ENCODE peak calls at places on chromosomes 5 and 9, in five cellular contexts. One of them, this sample, is unnamed. For H3K4me1, the result is how much of the 10 kb centered on the place peaks cover.

GRCh38 chr9:25678147-25678666 is at the start of gene TUSC1:
- DNase-seq in K562: no peak
- DNase-seq in aorta: peak
- DNase-seq in A549: peak
- DNase-seq in heart left ventricle: peak
- DNase-seq in this sample: peak

GRCh38 chr9:120524852-120525251 is 55.1 kb downstream of the CDK5RAP2 start:
- DNase-seq in K562: no peak
- DNase-seq in heart left ventricle: no peak
- DNase-seq in aorta: no peak
- DNase-seq in A549: no peak
- DNase-seq in this sample: no peak

GRCh38 chr5:176744584-176744965 is 65.8 kb upstream of the UNC5A start:
- DNase-seq in aorta: peak
- DNase-seq in heart left ventricle: no peak
- DNase-seq in K562: peak
- DNase-seq in A549: peak
- DNase-seq in this sample: no peak

GRCh38 chr5:59458966-59459729 is 434.4 kb downstream of the PDE4D start:
- DNase-seq in heart left ventricle: no peak
- DNase-seq in aorta: no peak
- DNase-seq in A549: no peak
- DNase-seq in K562: no peak
- DNase-seq in this sample: no peak

GRCh38 chr9:135098400-135099105 is 11.1 kb downstream of the OLFM1 start:
- DNase-seq in A549: no peak
- DNase-seq in heart left ventricle: no peak
- DNase-seq in aorta: no peak
- DNase-seq in K562: peak
- DNase-seq in this sample: no peak

GRCh38 chr5:127639804-127640203 is 9.1 kb upstream of the CTXN3 start:
- DNase-seq in heart left ventricle: no peak
- DNase-seq in aorta: no peak
- DNase-seq in A549: no peak
- DNase-seq in K562: no peak
- DNase-seq in this sample: no peak

GRCh38 chr5:14202462-14202861 is 59.3 kb downstream of the TRIO start:
- DNase-seq in aorta: no peak
- DNase-seq in A549: no peak
- DNase-seq in heart left ventricle: no peak
- DNase-seq in K562: no peak
- DNase-seq in this sample: no peak

GRCh38 chr5:98639258-98639657 is 134.2 kb upstream of the RGMB start:
- DNase-seq in A549: no peak
- DNase-seq in K562: no peak
- DNase-seq in heart left ventricle: no peak
- DNase-seq in aorta: no peak
- DNase-seq in this sample: no peak

GRCh38 chr9:115601456-115601855 is 483.5 kb upstream of the TNC start:
- DNase-seq in heart left ventricle: no peak
- DNase-seq in K562: no peak
- DNase-seq in A549: no peak
- DNase-seq in aorta: no peak
- DNase-seq in this sample: no peak

GRCh38 chr9:103942652-103943051 is 151.5 kb upstream of the SMC2 start:
- DNase-seq in A549: no peak
- DNase-seq in heart left ventricle: no peak
- DNase-seq in aorta: no peak
- DNase-seq in K562: no peak
- DNase-seq in this sample: no peak

GRCh38 chr9:92974161-92974661 is 26.9 kb downstream of the FGD3 start:
- DNase-seq in A549: no peak
- DNase-seq in K562: no peak
- DNase-seq in heart left ventricle: no peak
- DNase-seq in aorta: no peak
- DNase-seq in this sample: no peak

GRCh38 chr9:81118416-81118815 is 570.9 kb downstream of the TLE1 start:
- DNase-seq in heart left ventricle: no peak
- DNase-seq in K562: no peak
- DNase-seq in aorta: no peak
- DNase-seq in A549: no peak
- DNase-seq in this sample: no peak

DNA sequence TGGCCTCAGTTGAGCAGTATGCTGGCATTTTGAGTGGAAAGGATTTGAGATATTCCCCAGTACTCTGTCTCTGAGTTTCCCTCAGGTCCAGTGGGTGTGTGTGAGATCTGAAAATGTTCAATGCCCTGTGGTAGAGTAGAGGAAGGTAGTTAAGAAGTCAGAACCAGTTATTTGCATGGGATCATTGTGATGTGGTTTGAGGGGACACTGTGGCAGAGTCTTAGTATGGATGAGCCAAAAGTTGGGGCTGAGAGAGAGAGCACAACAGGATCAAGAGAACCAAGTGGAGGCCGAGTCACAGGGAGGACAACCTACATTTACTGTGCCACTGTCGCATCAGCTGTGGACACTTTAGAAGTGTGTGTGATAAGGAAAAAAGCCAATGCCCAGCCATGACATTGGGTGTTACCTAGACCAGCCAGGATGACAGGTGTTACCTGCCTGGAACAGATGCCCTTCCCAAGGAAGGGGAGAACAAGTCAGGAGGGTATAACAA is 128.9 kb upstream of the IL12B start:
- DNase-seq in aorta: no peak
- DNase-seq in heart left ventricle: no peak
- DNase-seq in A549: no peak
- DNase-seq in K562: no peak
- DNase-seq in this sample: no peak
- H3K4me1 ChIP-seq in aorta: under half
- H3K4me1 ChIP-seq in heart left ventricle: under half
- H3K4me1 ChIP-seq in A549: under half
- H3K4me1 ChIP-seq in K562: under half
- H3K4me1 ChIP-seq in this sample: under half

DNA sequence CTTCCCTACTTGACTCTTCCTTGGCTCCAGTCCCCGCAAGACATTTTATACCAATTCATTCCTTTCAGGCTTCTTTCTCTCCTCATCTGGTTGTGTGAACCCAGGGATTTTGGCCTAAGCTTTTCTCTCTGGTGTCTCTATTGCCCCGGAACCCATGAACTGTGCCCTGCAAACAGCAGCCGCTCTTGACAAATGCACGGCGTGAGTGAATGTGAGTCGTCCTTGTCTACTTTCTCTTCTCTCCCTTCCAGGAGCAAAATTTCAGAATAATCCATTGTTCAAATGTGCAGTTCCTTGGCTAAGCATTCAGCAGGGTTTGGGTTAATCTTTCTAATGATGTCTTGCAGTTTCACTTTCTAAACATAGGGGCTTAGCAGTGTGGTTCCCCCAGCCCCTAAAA is 250.4 kb upstream of the IRX4 start:
- DNase-seq in A549: no peak
- DNase-seq in aorta: no peak
- DNase-seq in heart left ventricle: no peak
- DNase-seq in K562: no peak
- DNase-seq in this sample: no peak
- H3K4me1 ChIP-seq in A549: under half
- H3K4me1 ChIP-seq in aorta: under half
- H3K4me1 ChIP-seq in heart left ventricle: under half
- H3K4me1 ChIP-seq in K562: under half
- H3K4me1 ChIP-seq in this sample: under half

GRCh38 chr9:125444166-125444565 is 182.5 kb downstream of the GAPVD1 start:
- DNase-seq in aorta: peak
- DNase-seq in heart left ventricle: no peak
- DNase-seq in A549: no peak
- DNase-seq in K562: no peak
- DNase-seq in this sample: no peak
- H3K4me1 ChIP-seq in aorta: under half
- H3K4me1 ChIP-seq in heart left ventricle: under half
- H3K4me1 ChIP-seq in A549: under half
- H3K4me1 ChIP-seq in K562: under half
- H3K4me1 ChIP-seq in this sample: under half

DNA sequence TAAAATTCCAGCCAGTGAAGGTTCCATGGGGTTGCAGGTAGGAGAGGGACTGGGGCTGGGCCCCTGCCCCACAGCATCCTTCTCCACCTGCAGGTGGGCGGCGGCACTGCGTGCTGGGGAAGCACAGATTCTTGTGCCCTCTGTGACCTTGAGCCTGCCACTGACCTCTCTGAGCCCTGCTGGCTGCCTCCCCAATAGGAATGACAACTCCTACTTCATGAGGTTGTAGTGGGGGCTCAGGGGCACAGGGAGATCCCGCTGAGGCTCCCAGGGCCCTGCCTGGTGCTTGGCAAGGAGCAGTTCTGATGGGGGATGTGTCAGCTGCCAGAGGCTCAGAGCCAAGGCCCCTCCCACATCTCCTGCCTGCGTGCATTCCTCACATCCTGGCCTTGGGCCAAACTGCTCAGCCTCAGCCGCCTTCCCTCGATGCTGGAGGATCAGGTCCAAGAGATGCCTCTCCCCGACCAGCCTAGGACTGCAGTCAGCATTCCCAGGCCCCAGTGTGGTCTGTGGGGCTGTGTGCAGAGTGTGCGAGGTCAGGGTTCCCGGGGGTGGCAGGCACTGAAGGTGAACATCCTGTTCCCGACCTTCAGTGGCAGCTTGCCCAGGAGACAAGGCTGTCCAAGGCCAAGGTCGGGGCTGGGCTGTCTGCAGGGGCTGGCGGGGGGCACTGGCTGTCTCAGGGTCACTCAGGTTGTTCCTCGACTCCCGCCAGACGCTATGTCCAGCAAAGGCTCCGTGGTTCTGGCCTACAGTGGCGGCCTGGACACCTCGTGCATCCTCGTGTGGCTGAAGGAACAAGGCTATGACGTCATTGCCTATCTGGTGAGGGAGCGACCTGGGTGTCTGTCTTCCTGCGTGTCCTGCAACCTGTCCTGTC is 7.0 kb downstream of the ASS1 start:
- DNase-seq in aorta: peak
- DNase-seq in heart left ventricle: peak
- DNase-seq in K562: peak
- DNase-seq in A549: peak
- DNase-seq in this sample: no peak
- H3K4me1 ChIP-seq in aorta: under half
- H3K4me1 ChIP-seq in heart left ventricle: half or more
- H3K4me1 ChIP-seq in K562: under half
- H3K4me1 ChIP-seq in A549: under half
- H3K4me1 ChIP-seq in this sample: under half

GRCh38 chr9:137666505-137666809 is 47.7 kb downstream of the EHMT1 start:
- DNase-seq in K562: no peak
- DNase-seq in A549: no peak
- DNase-seq in heart left ventricle: no peak
- DNase-seq in aorta: peak
- DNase-seq in this sample: no peak
- H3K4me1 ChIP-seq in K562: under half
- H3K4me1 ChIP-seq in A549: under half
- H3K4me1 ChIP-seq in heart left ventricle: under half
- H3K4me1 ChIP-seq in aorta: under half
- H3K4me1 ChIP-seq in this sample: under half

GRCh38 chr5:132416306-132417009 is 46.9 kb downstream of the SLC22A5 start:
- DNase-seq in K562: no peak
- DNase-seq in aorta: no peak
- DNase-seq in A549: no peak
- DNase-seq in heart left ventricle: no peak
- DNase-seq in this sample: no peak
- H3K4me1 ChIP-seq in K562: under half
- H3K4me1 ChIP-seq in aorta: under half
- H3K4me1 ChIP-seq in A549: under half
- H3K4me1 ChIP-seq in heart left ventricle: half or more
- H3K4me1 ChIP-seq in this sample: half or more

GRCh38 chr9:35906923-35907699 is 1.1 kb downstream of the HRCT1 start:
- DNase-seq in heart left ventricle: peak
- DNase-seq in aorta: peak
- DNase-seq in A549: no peak
- DNase-seq in K562: no peak
- DNase-seq in this sample: peak

GRCh38 chr9:35904338-35904737 is 1.7 kb upstream of the HRCT1 start:
- DNase-seq in aorta: no peak
- DNase-seq in heart left ventricle: no peak
- DNase-seq in K562: no peak
- DNase-seq in A549: no peak
- DNase-seq in this sample: no peak

GRCh38 chr9:35905912-35906679 is at the start of gene HRCT1:
- DNase-seq in K562: no peak
- DNase-seq in aorta: peak
- DNase-seq in heart left ventricle: peak
- DNase-seq in A549: peak
- DNase-seq in this sample: peak

GRCh38 chr9:35903049-35903448 is 3.0 kb upstream of the HRCT1 start:
- DNase-seq in heart left ventricle: peak
- DNase-seq in aorta: no peak
- DNase-seq in K562: peak
- DNase-seq in A549: peak
- DNase-seq in this sample: no peak

GRCh38 chr9:35904966-35905781 is 828 bp upstream of the HRCT1 start:
- DNase-seq in aorta: no peak
- DNase-seq in A549: no peak
- DNase-seq in heart left ventricle: no peak
- DNase-seq in K562: no peak
- DNase-seq in this sample: no peak
- H3K4me1 ChIP-seq in aorta: under half
- H3K4me1 ChIP-seq in A549: half or more
- H3K4me1 ChIP-seq in heart left ventricle: half or more
- H3K4me1 ChIP-seq in K562: under half
- H3K4me1 ChIP-seq in this sample: under half

GRCh38 chr9:94949330-94949729 is 222.8 kb downstream of the AOPEP start:
- DNase-seq in heart left ventricle: no peak
- DNase-seq in aorta: no peak
- DNase-seq in A549: no peak
- DNase-seq in K562: no peak
- DNase-seq in this sample: no peak

GRCh38 chr9:94944623-94945022 is 218.1 kb downstream of the AOPEP start:
- DNase-seq in K562: no peak
- DNase-seq in heart left ventricle: no peak
- DNase-seq in aorta: no peak
- DNase-seq in A549: no peak
- DNase-seq in this sample: no peak

GRCh38 chr9:94945191-94946144 is 219.0 kb downstream of the AOPEP start:
- DNase-seq in A549: peak
- DNase-seq in aorta: peak
- DNase-seq in heart left ventricle: peak
- DNase-seq in K562: peak
- DNase-seq in this sample: peak

GRCh38 chr9:94948567-94949235 is 222.2 kb downstream of the AOPEP start:
- DNase-seq in heart left ventricle: no peak
- DNase-seq in A549: no peak
- DNase-seq in K562: no peak
- DNase-seq in aorta: no peak
- DNase-seq in this sample: no peak

DNA sequence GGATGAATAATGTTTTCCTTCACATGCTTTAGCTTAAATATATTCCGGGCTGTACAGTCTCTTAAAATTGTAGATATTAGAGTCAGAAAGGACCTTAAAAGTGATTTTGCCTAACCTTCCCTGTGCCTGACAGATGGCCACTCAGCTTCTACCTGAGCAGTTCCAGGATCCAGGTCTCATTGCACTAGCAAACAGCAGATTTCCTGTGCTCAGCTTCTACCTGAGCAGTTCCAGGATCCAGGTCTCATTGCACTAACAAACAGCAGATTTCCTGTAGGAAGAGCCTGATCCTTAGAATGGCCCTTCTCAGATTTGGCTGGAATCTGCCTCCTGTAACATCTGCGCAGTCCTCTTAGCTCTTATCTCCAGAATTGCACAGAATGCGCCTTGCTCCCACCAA is 219.8 kb downstream of the AOPEP start:
- DNase-seq in aorta: no peak
- DNase-seq in A549: no peak
- DNase-seq in heart left ventricle: no peak
- DNase-seq in K562: no peak
- DNase-seq in this sample: no peak
- H3K4me1 ChIP-seq in aorta: under half
- H3K4me1 ChIP-seq in A549: half or more
- H3K4me1 ChIP-seq in heart left ventricle: under half
- H3K4me1 ChIP-seq in K562: under half
- H3K4me1 ChIP-seq in this sample: under half

This sample was measured in gastrocnemius medialis.